ENCODE peak calls at places on chromosome 2, in four cellular contexts. One of them, this sample, is unnamed.

GRCh38 chr2:221488134-221488807 is 83.8 kb downstream of the EPHA4 start:
- DNase-seq in heart left ventricle: no peak
- DNase-seq in sigmoid colon: no peak
- DNase-seq in prostate gland: no peak
- DNase-seq in this sample: no peak

GRCh38 chr2:191881982-191882816 is 35.3 kb upstream of the CAVIN2 start:
- DNase-seq in heart left ventricle: no peak
- DNase-seq in sigmoid colon: no peak
- DNase-seq in prostate gland: no peak
- DNase-seq in this sample: no peak

GRCh38 chr2:51079945-51080344 is 48.0 kb upstream of the NRXN1 start:
- DNase-seq in heart left ventricle: no peak
- DNase-seq in sigmoid colon: no peak
- DNase-seq in prostate gland: no peak
- DNase-seq in this sample: no peak

GRCh38 chr2:221388891-221389290 is 183.2 kb downstream of the EPHA4 start:
- DNase-seq in heart left ventricle: no peak
- DNase-seq in sigmoid colon: no peak
- DNase-seq in prostate gland: no peak
- DNase-seq in this sample: no peak

GRCh38 chr2:135226961-135227360 is 174.9 kb downstream of the RAB3GAP1 start:
- DNase-seq in heart left ventricle: no peak
- DNase-seq in sigmoid colon: no peak
- DNase-seq in prostate gland: no peak
- DNase-seq in this sample: no peak

GRCh38 chr2:85502720-85503119 is 36.2 kb upstream of the MAT2A start:
- DNase-seq in heart left ventricle: no peak
- DNase-seq in sigmoid colon: no peak
- DNase-seq in prostate gland: no peak
- DNase-seq in this sample: no peak

GRCh38 chr2:171798156-171798815 is 95.8 kb downstream of the SLC25A12 start:
- DNase-seq in heart left ventricle: no peak
- DNase-seq in sigmoid colon: no peak
- DNase-seq in prostate gland: no peak
- DNase-seq in this sample: no peak

GRCh38 chr2:112714836-112715631 is 5.8 kb upstream of the NT5DC4 start:
- DNase-seq in heart left ventricle: no peak
- DNase-seq in sigmoid colon: no peak
- DNase-seq in prostate gland: no peak
- DNase-seq in this sample: no peak

GRCh38 chr2:209985879-209986278 is 16.6 kb upstream of the RPE start:
- DNase-seq in heart left ventricle: no peak
- DNase-seq in sigmoid colon: no peak
- DNase-seq in prostate gland: no peak
- DNase-seq in this sample: no peak
- TF ChIP-seq POLR2A in heart left ventricle: no peak
- TF ChIP-seq POLR2A in sigmoid colon: no peak
- TF ChIP-seq POLR2A in prostate gland: no peak
- TF ChIP-seq POLR2A in this sample: no peak

GRCh38 chr2:125642032-125642431 is 1013.9 kb upstream of the GYPC start:
- DNase-seq in heart left ventricle: no peak
- DNase-seq in sigmoid colon: no peak
- DNase-seq in prostate gland: no peak
- DNase-seq in this sample: no peak

GRCh38 chr2:125638345-125638744 is 1017.6 kb upstream of the GYPC start:
- DNase-seq in heart left ventricle: no peak
- DNase-seq in sigmoid colon: no peak
- DNase-seq in prostate gland: no peak
- DNase-seq in this sample: no peak

GRCh38 chr2:125643585-125643984 is 1012.4 kb upstream of the GYPC start:
- DNase-seq in heart left ventricle: no peak
- DNase-seq in sigmoid colon: no peak
- DNase-seq in prostate gland: no peak
- DNase-seq in this sample: no peak

GRCh38 chr2:125643128-125643527 is 1012.8 kb upstream of the GYPC start:
- DNase-seq in heart left ventricle: no peak
- DNase-seq in sigmoid colon: no peak
- DNase-seq in prostate gland: no peak
- DNase-seq in this sample: no peak

GRCh38 chr2:125644257-125644656 is 1011.7 kb upstream of the GYPC start:
- DNase-seq in heart left ventricle: no peak
- DNase-seq in sigmoid colon: no peak
- DNase-seq in prostate gland: no peak
- DNase-seq in this sample: no peak
- H3K4me3 ChIP-seq in heart left ventricle: no peak
- H3K4me3 ChIP-seq in sigmoid colon: no peak
- H3K4me3 ChIP-seq in prostate gland: no peak
- H3K4me3 ChIP-seq in this sample: no peak

GRCh38 chr2:32627901-32628645 is at the start of gene TTC27:
- DNase-seq in heart left ventricle: peak
- DNase-seq in sigmoid colon: peak
- DNase-seq in prostate gland: peak
- DNase-seq in this sample: peak
- TF ChIP-seq POLR2A in heart left ventricle: peak
- TF ChIP-seq POLR2A in sigmoid colon: no peak
- TF ChIP-seq POLR2A in prostate gland: peak
- TF ChIP-seq POLR2A in this sample: peak

GRCh38 chr2:120385355-120386127 is 39.6 kb downstream of the INHBB start:
- DNase-seq in heart left ventricle: no peak
- DNase-seq in sigmoid colon: peak
- DNase-seq in prostate gland: no peak
- DNase-seq in this sample: no peak
- H3K4me3 ChIP-seq in heart left ventricle: no peak
- H3K4me3 ChIP-seq in sigmoid colon: no peak
- H3K4me3 ChIP-seq in prostate gland: no peak
- H3K4me3 ChIP-seq in this sample: no peak

DNA sequence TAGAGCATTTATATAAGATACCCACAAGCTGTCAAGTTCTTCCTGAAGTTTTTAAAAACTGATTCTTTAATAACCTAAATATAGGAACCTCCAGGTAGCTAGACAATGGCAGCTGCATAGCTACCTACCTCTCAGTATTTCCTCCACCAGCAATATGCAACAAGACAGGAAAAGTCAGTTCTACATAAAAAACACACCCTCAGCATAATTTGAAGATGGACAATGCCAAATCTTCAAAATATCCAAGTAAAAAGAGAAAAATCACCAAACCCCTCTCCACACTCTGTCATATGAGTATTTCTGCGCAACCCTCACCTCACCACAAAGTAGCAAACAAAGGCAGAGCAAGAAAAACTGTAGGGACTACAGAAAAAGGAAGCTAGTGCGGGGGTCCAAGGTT is 51.4 kb downstream of the GTF3C3 start:
- DNase-seq in heart left ventricle: no peak
- DNase-seq in sigmoid colon: no peak
- DNase-seq in prostate gland: no peak
- DNase-seq in this sample: no peak
- TF ChIP-seq POLR2A in heart left ventricle: no peak
- TF ChIP-seq POLR2A in sigmoid colon: no peak
- TF ChIP-seq POLR2A in prostate gland: no peak
- TF ChIP-seq POLR2A in this sample: no peak

DNA sequence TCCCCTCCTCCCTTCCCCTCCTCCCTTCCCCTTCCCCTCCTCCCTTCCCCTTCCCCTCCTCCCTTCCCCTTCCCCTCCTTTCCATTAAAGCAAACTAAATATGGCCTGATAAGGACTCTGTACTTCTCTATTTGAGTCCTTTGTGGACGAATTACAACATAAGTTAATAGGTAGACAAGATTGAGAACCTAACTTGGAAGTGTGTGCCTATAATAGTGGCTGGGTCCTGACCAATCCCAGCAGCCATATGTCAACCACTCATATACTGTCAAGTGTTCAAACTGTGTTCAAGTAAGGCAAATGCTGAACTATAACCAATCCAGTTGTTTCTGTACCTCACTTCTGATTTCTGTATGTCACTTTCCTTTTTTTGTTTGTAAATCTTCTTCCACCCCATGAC is 97.1 kb upstream of the RBMS1 start:
- DNase-seq in heart left ventricle: no peak
- DNase-seq in sigmoid colon: no peak
- DNase-seq in prostate gland: no peak
- DNase-seq in this sample: no peak
- H3K4me3 ChIP-seq in heart left ventricle: no peak
- H3K4me3 ChIP-seq in sigmoid colon: no peak
- H3K4me3 ChIP-seq in prostate gland: no peak
- H3K4me3 ChIP-seq in this sample: no peak

This sample was measured in adrenal gland.